ENCODE peak calls at places on chromosomes 7 and 10, in five cellular contexts. One of them, this sample, is unnamed.
A peak's percentile ranks its signal among the peaks of the same experiment; 100 is the strongest.

GRCh38 chr7:144848078-144848477 is 12.2 kb upstream of the TPK1 start:
- DNase-seq in GM23338: no peak
- DNase-seq in HepG2: no peak
- DNase-seq in IMR-90: no peak
- DNase-seq in GM12878: no peak
- DNase-seq in this sample: no peak

GRCh38 chr7:102152672-102153585 is 133.7 kb upstream of the SH2B2 start:
- DNase-seq in GM23338: peak; percentile 95
- DNase-seq in HepG2: peak; percentile 94
- DNase-seq in IMR-90: peak; percentile 63
- DNase-seq in GM12878: no peak
- DNase-seq in this sample: no peak

GRCh38 chr10:66564341-66564740 is 361.5 kb upstream of the LRRTM3 start:
- DNase-seq in GM23338: no peak
- DNase-seq in HepG2: no peak
- DNase-seq in IMR-90: no peak
- DNase-seq in GM12878: no peak
- DNase-seq in this sample: no peak

GRCh38 chr10:119090968-119091367 is 10.4 kb upstream of the EIF3A start:
- DNase-seq in GM23338: no peak
- DNase-seq in HepG2: no peak
- DNase-seq in IMR-90: peak; percentile 68
- DNase-seq in GM12878: no peak
- DNase-seq in this sample: peak; percentile 49

GRCh38 chr10:90930971-90931841 is 10.3 kb upstream of the ANKRD1 start:
- DNase-seq in GM23338: peak; percentile 92
- DNase-seq in HepG2: peak; percentile 96
- DNase-seq in IMR-90: peak; percentile 85
- DNase-seq in GM12878: no peak
- DNase-seq in this sample: no peak

GRCh38 chr10:110138197-110138812 is 69.1 kb upstream of the MXI1 start:
- DNase-seq in GM23338: peak; percentile 92
- DNase-seq in HepG2: peak; percentile 65
- DNase-seq in IMR-90: peak; percentile 66
- DNase-seq in GM12878: no peak
- DNase-seq in this sample: peak; percentile 80

GRCh38 chr10:128066954-128067382 is 59.3 kb downstream of the MKI67 start:
- DNase-seq in GM23338: no peak
- DNase-seq in HepG2: no peak
- DNase-seq in IMR-90: no peak
- DNase-seq in GM12878: no peak
- DNase-seq in this sample: no peak

GRCh38 chr7:30626984-30627383 is 32.3 kb downstream of the GARS1 start:
- DNase-seq in GM23338: no peak
- DNase-seq in HepG2: no peak
- DNase-seq in IMR-90: peak; percentile 6
- DNase-seq in GM12878: no peak
- DNase-seq in this sample: no peak

GRCh38 chr10:63520463-63521388 is 475 bp upstream of the REEP3 start:
- DNase-seq in GM23338: peak; percentile 85
- DNase-seq in HepG2: peak; percentile 51
- DNase-seq in IMR-90: peak; percentile 28
- DNase-seq in GM12878: no peak
- DNase-seq in this sample: peak; percentile 67

GRCh38 chr7:72441791-72442190 is 29.7 kb upstream of the CALN1 start:
- DNase-seq in GM23338: no peak
- DNase-seq in HepG2: no peak
- DNase-seq in IMR-90: no peak
- DNase-seq in GM12878: no peak
- DNase-seq in this sample: no peak

GRCh38 chr10:3852147-3852904 is 67.3 kb upstream of the KLF6 start:
- DNase-seq in GM23338: peak; percentile 26
- DNase-seq in HepG2: peak; percentile 98
- DNase-seq in IMR-90: peak; percentile 99
- DNase-seq in GM12878: peak; percentile 88
- DNase-seq in this sample: no peak

GRCh38 chr7:32142649-32143048 is 72.4 kb upstream of the PDE1C start:
- DNase-seq in GM23338: no peak
- DNase-seq in HepG2: no peak
- DNase-seq in IMR-90: peak; percentile 80
- DNase-seq in GM12878: no peak
- DNase-seq in this sample: no peak

GRCh38 chr10:78947226-78947625 is 121.5 kb upstream of the ZMIZ1 start:
- DNase-seq in GM23338: no peak
- DNase-seq in HepG2: no peak
- DNase-seq in IMR-90: no peak
- DNase-seq in GM12878: no peak
- DNase-seq in this sample: no peak

GRCh38 chr7:19519443-19519977 is 189.3 kb downstream of the POLR1F start:
- DNase-seq in GM23338: no peak
- DNase-seq in HepG2: no peak
- DNase-seq in IMR-90: no peak
- DNase-seq in GM12878: no peak
- DNase-seq in this sample: no peak

GRCh38 chr10:110260746-110261477 is 43.8 kb downstream of the SMNDC1 start:
- DNase-seq in GM23338: no peak
- DNase-seq in HepG2: no peak
- DNase-seq in IMR-90: peak; percentile 60
- DNase-seq in GM12878: no peak
- DNase-seq in this sample: no peak

GRCh38 chr10:133275683-133276092 is 980 bp downstream of the ADAM8 start:
- DNase-seq in GM23338: no peak
- DNase-seq in HepG2: no peak
- DNase-seq in IMR-90: no peak
- DNase-seq in GM12878: no peak
- DNase-seq in this sample: peak; percentile 68

GRCh38 chr10:69574571-69574978 is 1.4 kb upstream of the NEUROG3 start:
- DNase-seq in GM23338: peak; percentile 77
- DNase-seq in HepG2: no peak
- DNase-seq in IMR-90: no peak
- DNase-seq in GM12878: no peak
- DNase-seq in this sample: no peak

GRCh38 chr10:69575164-69575722 is 2.0 kb upstream of the NEUROG3 start:
- DNase-seq in GM23338: no peak
- DNase-seq in HepG2: no peak
- DNase-seq in IMR-90: no peak
- DNase-seq in GM12878: no peak
- DNase-seq in this sample: no peak

GRCh38 chr10:69572159-69573055 is 815 bp downstream of the NEUROG3 start:
- DNase-seq in GM23338: peak; percentile 63
- DNase-seq in HepG2: no peak
- DNase-seq in IMR-90: peak; percentile 2
- DNase-seq in GM12878: no peak
- DNase-seq in this sample: no peak

GRCh38 chr10:69571618-69572158 is 1.5 kb downstream of the NEUROG3 start:
- DNase-seq in GM23338: peak; percentile 66
- DNase-seq in HepG2: no peak
- DNase-seq in IMR-90: no peak
- DNase-seq in GM12878: no peak
- DNase-seq in this sample: no peak

GRCh38 chr10:69573056-69573806 is at the start of gene NEUROG3:
- DNase-seq in GM23338: peak; percentile 74
- DNase-seq in HepG2: no peak
- DNase-seq in IMR-90: no peak
- DNase-seq in GM12878: peak; percentile 19
- DNase-seq in this sample: peak; percentile 23
- H4K20me1 ChIP-seq in GM23338: no peaks in the 10 kb centered on the region
- H4K20me1 ChIP-seq in HepG2: no peaks in the 10 kb centered on the region
- H4K20me1 ChIP-seq in IMR-90: no peaks in the 10 kb centered on the region
- H4K20me1 ChIP-seq in GM12878: no peaks in the 10 kb centered on the region
- H4K20me1 ChIP-seq in this sample: no peaks in the 10 kb centered on the region

GRCh38 chr7:22074961-22075360 is 129.3 kb upstream of the CDCA7L start:
- DNase-seq in GM23338: no peak
- DNase-seq in HepG2: no peak
- DNase-seq in IMR-90: no peak
- DNase-seq in GM12878: no peak
- DNase-seq in this sample: no peak
- H4K20me1 ChIP-seq in GM23338: no peaks in the 10 kb centered on the region
- H4K20me1 ChIP-seq in HepG2: no peaks in the 10 kb centered on the region
- H4K20me1 ChIP-seq in IMR-90: no peaks in the 10 kb centered on the region
- H4K20me1 ChIP-seq in GM12878: no peaks in the 10 kb centered on the region
- H4K20me1 ChIP-seq in this sample: no peaks in the 10 kb centered on the region

GRCh38 chr7:35826751-35827150 is 25.9 kb downstream of the SEPTIN7 start:
- DNase-seq in GM23338: no peak
- DNase-seq in HepG2: no peak
- DNase-seq in IMR-90: no peak
- DNase-seq in GM12878: no peak
- DNase-seq in this sample: no peak
- H4K20me1 ChIP-seq in GM23338: peaks cover 19% of the 10 kb centered on the region
- H4K20me1 ChIP-seq in HepG2: peaks cover 17% of the 10 kb centered on the region
- H4K20me1 ChIP-seq in IMR-90: peaks cover 67% of the 10 kb centered on the region
- H4K20me1 ChIP-seq in GM12878: peaks cover 3% of the 10 kb centered on the region
- H4K20me1 ChIP-seq in this sample: peaks cover 51% of the 10 kb centered on the region

GRCh38 chr10:35492387-35493195 is 112.5 kb upstream of the GJD4 start:
- DNase-seq in GM23338: peak; percentile 48
- DNase-seq in HepG2: no peak
- DNase-seq in IMR-90: no peak
- DNase-seq in GM12878: no peak
- DNase-seq in this sample: no peak
- H4K20me1 ChIP-seq in GM23338: no peaks in the 10 kb centered on the region
- H4K20me1 ChIP-seq in HepG2: no peaks in the 10 kb centered on the region
- H4K20me1 ChIP-seq in IMR-90: peaks cover 48% of the 10 kb centered on the region
- H4K20me1 ChIP-seq in GM12878: no peaks in the 10 kb centered on the region
- H4K20me1 ChIP-seq in this sample: no peaks in the 10 kb centered on the region

GRCh38 chr10:6212806-6213205 is 10.1 kb downstream of the PFKFB3 start:
- DNase-seq in GM23338: no peak
- DNase-seq in HepG2: no peak
- DNase-seq in IMR-90: no peak
- DNase-seq in GM12878: no peak
- DNase-seq in this sample: no peak

GRCh38 chr10:6211341-6212265 is 8.9 kb downstream of the PFKFB3 start:
- DNase-seq in GM23338: peak; percentile 32
- DNase-seq in HepG2: no peak
- DNase-seq in IMR-90: peak; percentile 46
- DNase-seq in GM12878: no peak
- DNase-seq in this sample: no peak

GRCh38 chr10:6213908-6214307 is 11.2 kb downstream of the PFKFB3 start:
- DNase-seq in GM23338: no peak
- DNase-seq in HepG2: no peak
- DNase-seq in IMR-90: no peak
- DNase-seq in GM12878: no peak
- DNase-seq in this sample: no peak

GRCh38 chr10:6213257-6213905 is 10.6 kb downstream of the PFKFB3 start:
- DNase-seq in GM23338: no peak
- DNase-seq in HepG2: no peak
- DNase-seq in IMR-90: no peak
- DNase-seq in GM12878: no peak
- DNase-seq in this sample: no peak

DNA sequence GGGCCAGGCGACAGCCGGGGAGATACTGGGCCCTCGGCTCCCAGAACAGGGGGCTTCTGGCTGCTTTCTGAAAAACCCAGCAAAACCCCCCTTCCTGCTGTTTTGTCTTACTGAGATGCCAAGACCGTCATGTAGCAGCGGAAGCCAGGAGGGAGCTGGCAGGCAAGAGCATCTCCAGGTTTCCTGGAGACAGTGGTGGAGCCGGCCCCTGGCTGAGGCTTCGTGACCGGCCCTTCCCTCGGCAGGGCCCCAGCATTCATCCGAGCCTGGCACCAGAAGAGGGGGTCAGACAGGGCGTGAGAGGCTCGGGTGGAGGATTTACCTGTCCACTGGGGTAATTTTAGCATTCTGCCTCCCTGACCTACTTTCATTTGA is 9.5 kb downstream of the PFKFB3 start:
- DNase-seq in GM23338: no peak
- DNase-seq in HepG2: no peak
- DNase-seq in IMR-90: no peak
- DNase-seq in GM12878: no peak
- DNase-seq in this sample: no peak
- H4K20me1 ChIP-seq in GM23338: peaks cover 12% of the 10 kb centered on the region
- H4K20me1 ChIP-seq in HepG2: peaks cover 17% of the 10 kb centered on the region
- H4K20me1 ChIP-seq in IMR-90: peaks cover 94% of the 10 kb centered on the region
- H4K20me1 ChIP-seq in GM12878: peaks cover 5% of the 10 kb centered on the region
- H4K20me1 ChIP-seq in this sample: no peaks in the 10 kb centered on the region

DNA sequence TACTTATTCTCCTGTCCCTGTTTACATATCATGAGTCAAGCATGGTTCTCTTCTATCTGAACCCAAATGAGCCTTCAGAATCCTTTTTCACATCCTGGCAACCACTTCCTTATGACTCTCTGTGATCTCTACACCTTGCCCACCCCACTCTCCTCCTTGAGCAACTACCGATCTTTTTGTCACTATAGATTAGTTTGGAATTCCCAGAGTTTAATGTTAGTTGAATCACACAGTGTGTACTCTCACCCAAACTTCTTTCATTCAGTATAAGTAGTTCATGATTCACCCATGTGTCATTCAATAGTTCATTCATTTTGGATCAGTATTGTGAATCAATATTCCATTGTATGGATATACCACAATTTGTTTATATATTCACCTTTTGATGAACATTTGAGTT is 55.3 kb downstream of the TFAM start:
- DNase-seq in GM23338: no peak
- DNase-seq in HepG2: no peak
- DNase-seq in IMR-90: no peak
- DNase-seq in GM12878: no peak
- DNase-seq in this sample: no peak
- H4K20me1 ChIP-seq in GM23338: no peaks in the 10 kb centered on the region
- H4K20me1 ChIP-seq in HepG2: no peaks in the 10 kb centered on the region
- H4K20me1 ChIP-seq in IMR-90: no peaks in the 10 kb centered on the region
- H4K20me1 ChIP-seq in GM12878: no peaks in the 10 kb centered on the region
- H4K20me1 ChIP-seq in this sample: no peaks in the 10 kb centered on the region